ENCODE peak calls at places on chromosomes 3 and 15, in five cellular contexts. X is retinal pigment epithelial cell, A is cardiac fibroblast, R is neural progenitor cell, B is sigmoid colon. Q is an unnamed sample.
A peak's percentile ranks its signal among the peaks of the same experiment; 100 is the strongest.

GRCh38 chr3:156802827-156803606 is 23.1 kb upstream of the LEKR1 start:
- DNase-seq in X (no peak), A (no peak), R (no peak), B (no peak), Q (no peak)

GRCh38 chr3:11198070-11198469 is 43.8 kb downstream of the HRH1 start:
- DNase-seq in A (no peak), B (no peak), R (no peak), X (no peak), Q (no peak)

GRCh38 chr15:29682781-29683180 is 139.5 kb downstream of the TJP1 start:
- DNase-seq in X (no peak), R (no peak), A (peak; percentile 61), B (no peak), Q (no peak)

GRCh38 chr15:32844118-32844711 is 126.4 kb downstream of the GREM1 start:
- DNase-seq in A (peak; percentile 75), B (no peak), R (peak; percentile 27), X (no peak), Q (no peak)

GRCh38 chr3:38549957-38550840 is 54.1 kb downstream of the EXOG start:
- DNase-seq in A (no peak), X (no peak), R (no peak), B (no peak), Q (no peak)

GRCh38 chr15:49830411-49830810 is 209.6 kb downstream of the DTWD1 start:
- DNase-seq in X (no peak), A (peak; percentile 44), R (no peak), B (no peak), Q (no peak)

GRCh38 chr3:114447545-114447944 is 153.7 kb downstream of the TIGIT start:
- DNase-seq in X (no peak), A (no peak), R (no peak), B (no peak), Q (no peak)

GRCh38 chr3:171320721-171321120 is 139.5 kb downstream of the TNIK start:
- DNase-seq in B (peak; percentile 73), A (peak; percentile 49), X (no peak), R (no peak), Q (no peak)

GRCh38 chr3:60645801-60646200 is 605.5 kb downstream of the FHIT start:
- DNase-seq in A (no peak), X (no peak), B (no peak), R (no peak), Q (no peak)

GRCh38 chr3:106092792-106093191 is 224.0 kb upstream of the CBLB start:
- DNase-seq in B (no peak), R (no peak), X (no peak), A (no peak), Q (no peak)

GRCh38 chr3:33420966-33421365 is 19.2 kb downstream of the UBP1 start:
- DNase-seq in A (peak; percentile 17), B (no peak), R (no peak), X (no peak), Q (no peak)

GRCh38 chr3:24048843-24049242 is 103.8 kb downstream of the NR1D2 start:
- DNase-seq in R (no peak), A (peak; percentile 14), X (no peak), B (no peak), Q (no peak)

GRCh38 chr15:92924216-92924615 is 24.1 kb downstream of the CHD2 start:
- DNase-seq in B (no peak), X (no peak), A (no peak), R (no peak), Q (no peak)

GRCh38 chr3:122392868-122393844 is 9.2 kb downstream of the FAM162A start:
- DNase-seq in A (peak; percentile 73), X (no peak), R (peak; percentile 57), B (no peak), Q (no peak)

GRCh38 chr15:22968356-22968755 is 11.8 kb downstream of the CYFIP1 start:
- DNase-seq in A (peak; percentile 93), X (peak; percentile 64), B (peak; percentile 29), R (no peak), Q (no peak)

GRCh38 chr3:28139967-28140634 is 101.3 kb upstream of the CMC1 start:
- DNase-seq in A (peak; percentile 89), X (no peak), R (no peak), B (no peak), Q (no peak)

GRCh38 chr3:165523801-165524200 is 313.4 kb downstream of the BCHE start:
- DNase-seq in X (peak; percentile 15), B (no peak), A (peak; percentile 51), R (no peak), Q (peak; percentile 26)

GRCh38 chr3:9196009-9196408 is 53.4 kb downstream of the SRGAP3 start:
- DNase-seq in A (no peak), R (peak; percentile 91), B (peak; percentile 32), X (no peak), Q (no peak)

GRCh38 chr3:146589899-146590508 is 15.1 kb downstream of the PLSCR5 start:
- DNase-seq in B (no peak), R (peak; percentile 42), A (peak; percentile 78), X (no peak), Q (no peak)

GRCh38 chr3:113148814-113149213 is 62.5 kb upstream of the BOC start:
- DNase-seq in B (no peak), X (no peak), R (no peak), A (no peak), Q (no peak)

GRCh38 chr15:74433592-74434259 is at the start of gene SEMA7A:
- DNase-seq in B (peak; percentile 89), A (peak; percentile 66), X (no peak), R (peak; percentile 94), Q (no peak)

DNA sequence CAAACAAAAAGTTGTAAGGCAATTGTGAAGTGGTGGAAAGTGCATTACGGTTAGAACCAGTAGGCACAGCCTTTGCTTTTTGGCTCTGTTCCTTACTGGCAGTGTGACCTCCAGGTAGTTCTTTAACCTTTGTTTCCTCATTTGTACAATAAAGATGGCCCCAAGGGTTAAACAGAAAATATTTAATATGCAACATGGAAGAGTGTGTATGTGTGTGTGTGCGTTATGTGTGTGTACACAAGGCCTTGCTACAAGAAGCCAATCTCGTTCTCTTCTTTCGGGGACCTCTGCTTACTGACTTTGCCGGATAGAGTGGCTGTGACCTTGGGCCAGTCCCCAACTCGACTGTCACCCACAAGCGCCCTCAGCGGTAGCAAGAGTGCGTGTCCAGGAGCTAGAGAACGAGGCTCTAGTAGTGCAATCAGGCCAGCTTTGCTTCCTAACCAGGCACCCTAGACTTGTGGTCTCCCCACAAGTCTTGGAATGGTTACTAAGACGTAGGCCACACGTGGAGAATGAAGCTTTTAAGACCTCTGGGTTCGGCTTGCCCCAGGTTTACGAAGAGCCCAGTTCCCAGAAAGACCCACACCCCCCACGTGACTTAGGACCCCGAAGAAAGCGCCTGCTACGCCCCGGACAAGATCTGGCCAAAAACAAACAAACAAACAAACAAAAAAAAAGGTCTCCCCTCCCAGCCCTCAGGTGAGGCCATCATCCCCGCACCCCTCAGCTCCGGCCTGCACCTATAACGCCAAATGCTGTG is 593 bp downstream of the CIAO2A start:
- DNase-seq in X (no peak), R (peak; percentile 61), B (no peak), A (peak; percentile 58), Q (no peak)
- TF ChIP-seq CTCF in X (peak; percentile 5), R (peak; percentile 4), B (no peak), A (peak; percentile 16), Q (peak; percentile 17)

GRCh38 chr15:35958021-35958420 is 412.1 kb upstream of the DPH6 start:
- DNase-seq in B (no peak), R (no peak), A (peak; percentile 7), X (peak; percentile 96), Q (no peak)
- H3K4me3 ChIP-seq in B (no peak overlapping the region), R (no peak overlapping the region), A (no peak overlapping the region), X (no peak overlapping the region), Q (no peak overlapping the region)

GRCh38 chr15:88646088-88646405 is 7.2 kb downstream of the ISG20 start:
- DNase-seq in X (no peak), A (no peak), B (no peak), R (no peak), Q (no peak)
- TF ChIP-seq CTCF in X (no peak), A (no peak), B (no peak), R (no peak), Q (no peak)

DNA sequence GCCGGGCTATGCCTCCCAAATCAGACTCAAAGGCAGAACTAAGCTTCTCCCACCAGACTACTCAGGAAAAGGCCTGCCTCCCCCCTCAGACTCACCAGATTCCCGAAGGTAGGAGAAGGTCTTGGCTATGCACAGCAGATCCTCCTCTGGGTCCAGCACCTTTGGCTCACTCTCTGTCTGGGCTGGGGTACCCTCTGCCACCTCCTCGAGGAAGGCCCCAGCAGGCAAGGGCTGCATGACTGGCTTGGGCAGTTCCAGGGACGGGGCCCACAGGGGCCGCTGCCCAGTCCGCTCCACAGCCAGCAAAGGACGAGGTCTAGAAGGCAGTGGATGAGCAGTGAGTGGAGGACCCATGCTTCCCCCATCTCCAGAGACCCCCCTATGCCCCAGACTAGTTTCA is 3.3 kb downstream of the CISH start:
- DNase-seq in B (no peak), X (no peak), R (no peak), A (no peak), Q (no peak)
- H3K4me3 ChIP-seq in B (no peak overlapping the region), X (no peak overlapping the region), R (no peak overlapping the region), A (no peak overlapping the region), Q (no peak overlapping the region)

DNA sequence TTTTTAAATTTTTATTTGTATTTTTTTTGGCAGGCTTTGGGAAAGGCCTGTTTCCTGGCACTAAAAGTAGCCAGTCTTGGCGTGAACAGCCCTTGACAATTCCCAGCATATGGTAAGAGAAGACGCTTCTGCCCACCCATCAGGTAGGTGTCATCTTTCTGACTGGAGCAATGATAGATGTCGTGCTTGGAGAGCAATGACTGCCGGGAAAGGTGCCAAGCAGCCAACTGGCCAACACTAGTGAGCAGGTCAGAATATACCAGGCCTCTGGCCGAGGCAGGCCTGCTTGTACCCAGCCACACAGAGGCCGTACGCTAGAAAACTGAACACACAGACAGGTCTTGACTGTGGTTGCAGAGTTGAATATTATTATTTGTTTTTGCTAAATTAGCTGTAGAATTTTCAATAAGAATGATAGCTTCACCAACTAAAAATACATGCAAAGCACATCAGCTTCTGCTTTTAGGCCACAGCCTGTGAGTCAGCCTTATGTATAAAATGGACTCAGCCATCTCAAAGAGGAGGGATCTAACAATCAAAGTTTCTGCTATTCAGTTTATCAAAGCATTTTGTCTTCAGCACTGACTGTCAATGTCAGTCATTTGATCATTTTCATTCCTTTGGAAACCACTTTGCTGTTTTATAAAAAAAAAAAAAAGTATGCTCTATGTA is 837.6 kb downstream of the MCTP2 start:
- DNase-seq in X (no peak), B (no peak), A (no peak), R (no peak), Q (no peak)
- TF ChIP-seq CTCF in X (no peak), B (no peak), A (no peak), R (no peak), Q (no peak)

GRCh38 chr3:52845691-52846426 is 11.0 kb upstream of the MUSTN1 start:
- DNase-seq in R (peak; percentile 19), A (no peak), X (no peak), B (no peak), Q (no peak)
- H3K4me3 ChIP-seq in R (no peak overlapping the region), A (no peak overlapping the region), X (no peak overlapping the region), B (no peak overlapping the region), Q (no peak overlapping the region)

GRCh38 chr3:47847256-47847655 is 44.3 kb downstream of the DHX30 start:
- DNase-seq in R (no peak), B (no peak), X (no peak), A (no peak), Q (no peak)
- TF ChIP-seq CTCF in R (no peak), B (no peak), X (no peak), A (no peak), Q (no peak)

DNA sequence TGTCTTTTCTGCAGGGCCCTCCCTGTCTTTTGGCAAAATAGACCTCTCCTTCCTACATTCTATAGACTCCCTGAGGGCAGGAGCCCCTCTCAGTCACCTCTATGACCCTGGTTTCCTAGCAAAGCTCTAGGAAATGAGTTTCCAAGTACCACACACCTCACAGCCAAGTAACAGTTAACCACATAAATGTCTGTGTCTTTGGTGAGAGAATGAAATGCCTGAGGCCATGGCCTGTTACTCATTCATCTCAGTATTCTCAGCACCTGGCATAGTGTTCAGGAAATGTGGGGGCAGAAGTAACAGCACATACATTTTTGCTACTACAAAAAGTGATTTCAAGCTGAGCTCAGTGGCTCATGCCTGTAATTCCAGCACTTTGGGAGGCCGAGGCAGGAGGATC is 21.0 kb downstream of the RFT1 start:
- DNase-seq in A (peak; percentile 83), R (no peak), B (no peak), X (no peak), Q (peak; percentile 57)
- H3K4me3 ChIP-seq in A (no peak overlapping the region), R (no peak overlapping the region), B (no peak overlapping the region), X (no peak overlapping the region), Q (no peak overlapping the region)

Q was measured in epithelial cell of proximal tubule.